ENCODE peak calls at places on chromosomes 1 and 21, in eight cellular contexts. J, R, H, M, K, D, N and L are unnamed samples.

GRCh38 chr1:221284028-221284427 is 404.8 kb downstream of the HLX start:
- DNase-seq in D (peak; percentile 33), J (no peak), H (no peak), R (no peak), K (peak; percentile 56), N (no peak), M (peak; percentile 85), L (no peak)

GRCh38 chr1:54987830-54988705 is 7.6 kb downstream of the TMEM61 start:
- DNase-seq in R (no peak), J (no peak), N (no peak), K (no peak), H (no peak), D (peak; percentile 84), M (peak; percentile 69), L (no peak)

GRCh38 chr1:159918918-159919195 is 6.5 kb downstream of the TAGLN2 start:
- DNase-seq in H (no peak), N (no peak), K (no peak), D (no peak), M (no peak), R (no peak), J (no peak), L (no peak)

GRCh38 chr1:91533625-91534024 is 33.0 kb downstream of the CDC7 start:
- DNase-seq in K (no peak), D (no peak), H (no peak), M (no peak), J (no peak), N (no peak), R (no peak), L (no peak)

GRCh38 chr1:209607102-209607794 is 23.7 kb downstream of the CAMK1G start:
- DNase-seq in D (no peak), H (no peak), K (no peak), M (peak; percentile 65), N (no peak), R (no peak), J (no peak), L (no peak)

GRCh38 chr1:16112558-16113555 is 39.4 kb upstream of the FAM131C start:
- DNase-seq in R (no peak), M (no peak), H (peak; percentile 62), J (peak; percentile 45), N (no peak), K (no peak), D (peak; percentile 60), L (no peak)

GRCh38 chr1:16720403-16721223 is 19.7 kb upstream of the RNU1-4 start:
- DNase-seq in R (no peak), K (peak; percentile 10), M (no peak), H (peak; percentile 1), N (peak; percentile 5), J (peak; percentile 67), D (peak; percentile 25), L (peak; percentile 45)

GRCh38 chr1:61116421-61116820 is 34.1 kb downstream of the NFIA start:
- DNase-seq in M (no peak), D (no peak), H (no peak), K (no peak), R (no peak), J (no peak), N (no peak), L (no peak)

GRCh38 chr1:165354739-165355138 is 1.8 kb downstream of the LMX1A start:
- DNase-seq in J (no peak), N (no peak), R (no peak), M (no peak), H (peak; percentile 70), K (no peak), D (no peak), L (no peak)

GRCh38 chr1:227729881-227730629 is 5.0 kb downstream of the JMJD4 start:
- DNase-seq in R (no peak), M (peak; percentile 64), J (no peak), H (peak; percentile 53), K (peak; percentile 47), D (peak; percentile 78), N (peak; percentile 69), L (no peak)

GRCh38 chr1:216186816-216187215 is 236.4 kb downstream of the USH2A start:
- DNase-seq in K (no peak), H (no peak), M (peak; percentile 41), N (no peak), R (no peak), J (no peak), D (no peak), L (no peak)

GRCh38 chr1:218467101-218467728 is 122.1 kb downstream of the TGFB2 start:
- DNase-seq in N (no peak), R (no peak), J (no peak), M (peak; percentile 90), D (no peak), H (no peak), K (no peak), L (no peak)

GRCh38 chr1:82013702-82014101 is 213.0 kb downstream of the ADGRL2 start:
- DNase-seq in J (no peak), R (no peak), H (no peak), M (no peak), N (no peak), K (no peak), D (no peak), L (no peak)
- TF ChIP-seq CTCF in J (no peak), R (no peak), H (no peak), M (no peak), N (no peak), K (no peak), D (no peak), L (no peak)

GRCh38 chr1:4171480-4172450 is 271.7 kb upstream of the C1orf174 start:
- DNase-seq in K (no peak), N (no peak), J (no peak), H (no peak), D (no peak), M (no peak), R (no peak), L (no peak)

GRCh38 chr1:4174291-4175200 is 274.5 kb upstream of the C1orf174 start:
- DNase-seq in H (no peak), M (no peak), K (no peak), R (no peak), N (no peak), J (no peak), D (peak; percentile 17), L (no peak)

GRCh38 chr1:4173731-4174130 is 273.7 kb upstream of the C1orf174 start:
- DNase-seq in D (peak; percentile 42), R (no peak), M (no peak), J (no peak), H (no peak), K (no peak), N (no peak), L (peak; percentile 34)

GRCh38 chr1:4170953-4171352 is 270.9 kb upstream of the C1orf174 start:
- DNase-seq in K (no peak), J (no peak), D (no peak), R (no peak), H (no peak), M (no peak), N (no peak), L (no peak)

GRCh38 chr1:4172659-4173599 is 272.9 kb upstream of the C1orf174 start:
- DNase-seq in M (no peak), J (no peak), R (no peak), D (peak; percentile 44), K (no peak), N (peak; percentile 84), H (peak; percentile 40), L (no peak)
- TF ChIP-seq CTCF in M (no peak), J (no peak), R (peak; percentile 9), D (no peak), K (no peak), N (peak; percentile 80), H (no peak), L (no peak)

GRCh38 chr21:33643658-33644311 is 1.5 kb downstream of the ITSN1 start:
- DNase-seq in H (peak; percentile 68), M (no peak), D (peak; percentile 38), J (no peak), K (peak; percentile 56), R (no peak), N (no peak), L (no peak)

GRCh38 chr21:33642027-33642895 is at the start of gene ITSN1:
- DNase-seq in K (peak; percentile 99), M (peak; percentile 99), R (peak; percentile 100), D (peak; percentile 97), H (peak; percentile 100), N (peak; percentile 98), J (peak; percentile 99), L (peak; percentile 100)

GRCh38 chr21:33642896-33643657 is 776 bp downstream of the ITSN1 start:
- DNase-seq in K (peak; percentile 54), R (peak; percentile 17), N (peak; percentile 19), J (no peak), D (peak; percentile 74), H (peak; percentile 60), M (peak; percentile 36), L (peak; percentile 51)

GRCh38 chr21:33640697-33641338 is 723 bp downstream of the CRYZL1 start:
- DNase-seq in R (no peak), D (peak; percentile 33), N (peak; percentile 20), K (no peak), H (peak; percentile 43), J (no peak), M (peak; percentile 22), L (no peak)

GRCh38 chr21:33641339-33642026 is at the start of gene CRYZL1:
- DNase-seq in M (peak; percentile 99), N (peak; percentile 100), D (peak; percentile 91), K (peak; percentile 99), H (peak; percentile 100), R (peak; percentile 100), J (peak; percentile 100), L (peak; percentile 100)
- TF ChIP-seq CTCF in M (no peak), N (no peak), D (no peak), K (no peak), H (no peak), R (no peak), J (no peak), L (no peak)

DNA sequence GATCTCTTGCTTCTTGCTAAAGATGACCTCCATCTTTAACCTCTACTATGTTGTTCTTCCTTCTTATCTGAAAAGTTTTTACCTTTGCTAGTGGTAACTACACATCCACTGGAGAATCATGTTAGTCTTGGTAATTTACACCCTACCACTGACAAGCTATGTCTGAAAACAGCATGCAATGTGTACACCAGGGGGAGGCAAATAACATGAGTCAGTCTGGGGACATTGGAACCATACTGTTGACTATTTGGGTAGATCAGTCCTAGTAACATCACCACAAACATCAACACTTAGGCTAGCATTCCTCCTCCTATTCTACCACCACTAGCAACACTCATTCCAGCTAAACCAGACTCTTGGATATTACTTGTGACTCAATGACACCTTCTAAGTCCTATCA is 549.0 kb downstream of the KCNT2 start:
- DNase-seq in M (no peak), D (no peak), H (no peak), K (no peak), N (no peak), R (no peak), J (no peak), L (no peak)
- TF ChIP-seq CTCF in M (no peak), D (no peak), H (no peak), K (no peak), N (no peak), R (no peak), J (no peak), L (no peak)

DNA sequence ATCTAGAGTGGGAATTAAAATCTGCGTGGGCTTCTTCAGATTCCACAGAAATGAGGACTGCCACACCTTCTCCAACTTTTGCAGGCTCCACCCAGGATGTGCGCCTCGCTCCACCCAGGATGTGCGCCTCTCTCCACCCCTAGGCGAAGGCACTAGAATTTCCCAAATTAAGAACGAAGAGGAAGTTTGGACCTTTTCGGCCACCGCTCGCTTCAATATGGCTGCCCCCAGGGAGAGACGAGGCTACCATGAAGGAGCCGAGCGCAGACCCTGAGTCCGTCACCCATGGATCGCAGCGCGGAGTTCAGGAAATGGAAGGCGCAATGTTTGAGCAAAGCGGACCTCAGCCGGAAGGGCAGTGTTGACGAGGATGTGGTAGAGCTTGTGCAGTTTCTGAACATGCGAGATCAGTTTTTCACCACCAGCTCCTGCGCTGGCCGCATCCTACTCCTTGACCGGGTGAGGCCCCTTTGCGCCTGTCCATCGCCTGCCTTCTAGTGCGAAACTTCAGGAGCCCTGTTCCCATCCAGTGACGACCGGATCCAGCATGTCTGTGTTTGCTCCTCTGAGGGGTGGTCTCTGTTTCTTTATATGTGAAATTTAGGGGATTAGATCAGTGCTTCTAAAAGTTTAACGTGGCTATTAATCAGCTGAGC is at the start of the genes CRYZ and TYW3:
- DNase-seq in J (peak; percentile 84), D (peak; percentile 80), N (peak; percentile 87), R (peak; percentile 96), M (peak; percentile 92), K (peak; percentile 92), H (no peak), L (peak; percentile 74)
- TF ChIP-seq CTCF in J (no peak), D (no peak), N (no peak), R (no peak), M (no peak), K (peak; percentile 11), H (no peak), L (no peak)